ENCODE peak calls at places on chromosomes 16 and 17, in four cellular contexts. One of them, this sample, is unnamed.

GRCh38 chr17:7885357-7886226 is 3.0 kb upstream of the CHD3 start:
- DNase-seq in A549: peak
- DNase-seq in K562: peak
- DNase-seq in GM12878: no peak
- DNase-seq in this sample: peak

GRCh38 chr17:3695723-3696411 is at the start of gene P2RX5:
- DNase-seq in A549: no peak
- DNase-seq in K562: peak
- DNase-seq in GM12878: no peak
- DNase-seq in this sample: no peak

GRCh38 chr17:35842239-35842638 is 26.5 kb downstream of the HEATR9 start:
- DNase-seq in A549: no peak
- DNase-seq in K562: no peak
- DNase-seq in GM12878: no peak
- DNase-seq in this sample: no peak

GRCh38 chr17:51613255-51613654 is 352.9 kb downstream of the UTP18 start:
- DNase-seq in A549: no peak
- DNase-seq in K562: no peak
- DNase-seq in GM12878: no peak
- DNase-seq in this sample: no peak

GRCh38 chr17:63567229-63567628 is 17.0 kb downstream of the DCAF7 start:
- DNase-seq in A549: no peak
- DNase-seq in K562: no peak
- DNase-seq in GM12878: no peak
- DNase-seq in this sample: no peak

GRCh38 chr16:85444879-85445778 is 168.0 kb upstream of the GSE1 start:
- DNase-seq in A549: no peak
- DNase-seq in K562: peak
- DNase-seq in GM12878: no peak
- DNase-seq in this sample: no peak

GRCh38 chr16:67415872-67416793 is at the start of gene ZDHHC1:
- DNase-seq in A549: peak
- DNase-seq in K562: peak
- DNase-seq in GM12878: no peak
- DNase-seq in this sample: peak

GRCh38 chr17:43779145-43780125 is 658 bp upstream of the DUSP3 start:
- DNase-seq in A549: peak
- DNase-seq in K562: no peak
- DNase-seq in GM12878: no peak
- DNase-seq in this sample: peak

GRCh38 chr17:31627960-31628359 is 231.1 kb downstream of the COPRS start:
- DNase-seq in A549: no peak
- DNase-seq in K562: no peak
- DNase-seq in GM12878: no peak
- DNase-seq in this sample: peak

GRCh38 chr16:84062734-84063640 is 20.4 kb upstream of the SLC38A8 start:
- DNase-seq in A549: peak
- DNase-seq in K562: peak
- DNase-seq in GM12878: no peak
- DNase-seq in this sample: peak

GRCh38 chr16:22198547-22199293 is 7.4 kb upstream of the EEF2K start:
- DNase-seq in A549: peak
- DNase-seq in K562: no peak
- DNase-seq in GM12878: no peak
- DNase-seq in this sample: peak

GRCh38 chr17:35775039-35775438 is 14.4 kb downstream of the C17orf50 start:
- DNase-seq in A549: no peak
- DNase-seq in K562: no peak
- DNase-seq in GM12878: no peak
- DNase-seq in this sample: no peak

GRCh38 chr17:38711792-38712571 is 6.9 kb downstream of the MLLT6 start:
- DNase-seq in A549: no peak
- DNase-seq in K562: no peak
- DNase-seq in GM12878: no peak
- DNase-seq in this sample: no peak

GRCh38 chr16:89316701-89317100 is 99.2 kb downstream of the ZNF778 start:
- DNase-seq in A549: no peak
- DNase-seq in K562: no peak
- DNase-seq in GM12878: no peak
- DNase-seq in this sample: no peak

GRCh38 chr17:82440991-82441627 is 9.4 kb downstream of the CYBC1 start:
- DNase-seq in A549: no peak
- DNase-seq in K562: no peak
- DNase-seq in GM12878: no peak
- DNase-seq in this sample: no peak

GRCh38 chr16:82995927-82996441 is 369.2 kb downstream of the CDH13 start:
- DNase-seq in A549: no peak
- DNase-seq in K562: no peak
- DNase-seq in GM12878: no peak
- DNase-seq in this sample: peak

GRCh38 chr17:14741516-14741915 is 440.6 kb downstream of the HS3ST3B1 start:
- DNase-seq in A549: peak
- DNase-seq in K562: no peak
- DNase-seq in GM12878: no peak
- DNase-seq in this sample: peak

GRCh38 chr16:56269824-56270684 is 78.8 kb downstream of the GNAO1 start:
- DNase-seq in A549: peak
- DNase-seq in K562: no peak
- DNase-seq in GM12878: no peak
- DNase-seq in this sample: peak

GRCh38 chr17:68674271-68674925 is 73.2 kb upstream of the FAM20A start:
- DNase-seq in A549: no peak
- DNase-seq in K562: no peak
- DNase-seq in GM12878: no peak
- DNase-seq in this sample: no peak

GRCh38 chr17:58470356-58470755 is 17.9 kb downstream of the HSF5 start:
- DNase-seq in A549: no peak
- DNase-seq in K562: no peak
- DNase-seq in GM12878: no peak
- DNase-seq in this sample: no peak

GRCh38 chr16:16021020-16021419 is 71.6 kb downstream of the ABCC1 start:
- DNase-seq in A549: no peak
- DNase-seq in K562: no peak
- DNase-seq in GM12878: no peak
- DNase-seq in this sample: no peak

GRCh38 chr17:57273471-57273870 is 17.1 kb downstream of the MSI2 start:
- DNase-seq in A549: no peak
- DNase-seq in K562: no peak
- DNase-seq in GM12878: no peak
- DNase-seq in this sample: no peak

GRCh38 chr17:57270801-57271245 is 14.5 kb downstream of the MSI2 start:
- DNase-seq in A549: no peak
- DNase-seq in K562: no peak
- DNase-seq in GM12878: no peak
- DNase-seq in this sample: no peak

GRCh38 chr17:57274162-57274561 is 17.8 kb downstream of the MSI2 start:
- DNase-seq in A549: no peak
- DNase-seq in K562: no peak
- DNase-seq in GM12878: no peak
- DNase-seq in this sample: no peak

GRCh38 chr17:57269598-57270255 is 13.4 kb downstream of the MSI2 start:
- DNase-seq in A549: no peak
- DNase-seq in K562: no peak
- DNase-seq in GM12878: no peak
- DNase-seq in this sample: no peak

DNA sequence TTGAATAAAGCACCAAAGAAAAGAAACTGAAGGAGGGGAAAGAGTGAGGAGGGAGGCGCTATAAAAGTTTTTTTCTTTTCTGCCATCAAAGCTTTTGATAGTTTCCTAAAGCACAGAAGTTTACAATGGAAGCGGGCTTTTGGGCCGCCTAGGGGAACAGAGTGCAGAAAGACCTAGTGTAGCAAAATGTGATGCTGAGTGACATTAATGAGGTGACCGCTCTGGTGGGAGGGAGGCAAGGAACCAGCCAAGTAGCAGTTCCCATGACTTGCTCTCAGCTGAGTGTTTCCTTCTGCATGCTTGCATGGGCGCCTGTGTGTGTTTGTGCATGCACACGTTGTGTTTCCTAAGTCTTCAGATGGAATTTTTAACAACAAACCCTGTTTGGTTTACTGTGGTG is 15.5 kb downstream of the MSI2 start:
- DNase-seq in A549: no peak
- DNase-seq in K562: no peak
- DNase-seq in GM12878: no peak
- DNase-seq in this sample: no peak
- TF ChIP-seq CTCF in A549: no peak
- TF ChIP-seq CTCF in K562: no peak
- TF ChIP-seq CTCF in GM12878: no peak
- TF ChIP-seq CTCF in this sample: no peak

GRCh38 chr16:88200896-88201185 is 181.9 kb upstream of the ZNF469 start:
- DNase-seq in A549: no peak
- DNase-seq in K562: no peak
- DNase-seq in GM12878: no peak
- DNase-seq in this sample: no peak

GRCh38 chr16:88196471-88197400 is 186.0 kb upstream of the ZNF469 start:
- DNase-seq in A549: no peak
- DNase-seq in K562: no peak
- DNase-seq in GM12878: no peak
- DNase-seq in this sample: no peak

GRCh38 chr16:88195911-88196465 is 186.8 kb upstream of the ZNF469 start:
- DNase-seq in A549: no peak
- DNase-seq in K562: no peak
- DNase-seq in GM12878: no peak
- DNase-seq in this sample: no peak

GRCh38 chr16:88195021-88195581 is 187.7 kb upstream of the ZNF469 start:
- DNase-seq in A549: no peak
- DNase-seq in K562: no peak
- DNase-seq in GM12878: no peak
- DNase-seq in this sample: peak

DNA sequence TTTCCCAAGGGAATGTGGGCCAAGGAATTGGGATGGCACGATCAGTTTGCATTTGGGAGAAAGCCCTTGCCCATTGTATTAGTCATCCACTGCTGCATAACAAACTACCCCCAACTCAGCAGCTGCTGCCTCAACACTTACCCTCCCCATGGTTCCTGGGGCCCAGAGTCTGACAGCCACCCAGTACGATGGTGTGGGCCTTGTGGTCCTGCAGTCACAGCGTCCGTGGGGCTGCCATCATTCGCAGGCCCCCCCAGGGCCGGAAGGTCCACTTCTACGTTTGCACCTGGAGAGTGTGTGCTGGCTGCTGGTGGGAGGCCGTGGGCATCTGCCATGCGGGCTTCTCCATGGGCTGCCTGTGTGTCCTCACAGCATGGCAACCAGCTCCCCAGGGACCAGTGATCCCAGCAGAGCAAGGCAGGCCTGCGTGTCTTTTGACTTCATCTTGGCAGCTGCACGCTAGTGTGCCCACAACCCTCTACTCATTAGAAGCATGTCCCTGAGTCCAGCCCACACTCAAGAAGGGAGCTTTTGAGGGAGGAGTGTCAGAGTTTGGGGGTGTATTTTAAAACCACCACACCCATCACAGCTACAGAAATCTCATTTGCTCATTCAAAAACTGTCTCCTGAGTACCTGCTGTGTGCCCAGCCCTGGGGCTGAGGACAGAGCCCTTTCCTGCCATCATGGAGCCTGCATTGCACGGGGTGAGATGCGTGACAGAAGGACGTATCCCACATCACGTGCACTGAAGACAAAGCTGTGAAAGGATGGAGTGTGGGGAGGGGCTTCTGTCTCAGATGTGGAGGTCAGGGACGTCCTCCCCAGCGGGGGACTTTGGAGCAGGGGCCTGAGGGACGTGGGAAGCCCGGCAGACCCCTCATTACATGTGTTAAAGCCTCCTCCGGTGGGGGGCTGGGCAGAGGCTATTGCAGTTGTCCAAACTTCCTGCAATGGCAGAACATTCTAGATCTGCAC is 185.0 kb upstream of the ZNF469 start:
- DNase-seq in A549: no peak
- DNase-seq in K562: no peak
- DNase-seq in GM12878: no peak
- DNase-seq in this sample: peak
- TF ChIP-seq RCOR1 in A549: no peak
- TF ChIP-seq RCOR1 in K562: no peak
- TF ChIP-seq RCOR1 in GM12878: no peak
- TF ChIP-seq RCOR1 in this sample: no peak

DNA sequence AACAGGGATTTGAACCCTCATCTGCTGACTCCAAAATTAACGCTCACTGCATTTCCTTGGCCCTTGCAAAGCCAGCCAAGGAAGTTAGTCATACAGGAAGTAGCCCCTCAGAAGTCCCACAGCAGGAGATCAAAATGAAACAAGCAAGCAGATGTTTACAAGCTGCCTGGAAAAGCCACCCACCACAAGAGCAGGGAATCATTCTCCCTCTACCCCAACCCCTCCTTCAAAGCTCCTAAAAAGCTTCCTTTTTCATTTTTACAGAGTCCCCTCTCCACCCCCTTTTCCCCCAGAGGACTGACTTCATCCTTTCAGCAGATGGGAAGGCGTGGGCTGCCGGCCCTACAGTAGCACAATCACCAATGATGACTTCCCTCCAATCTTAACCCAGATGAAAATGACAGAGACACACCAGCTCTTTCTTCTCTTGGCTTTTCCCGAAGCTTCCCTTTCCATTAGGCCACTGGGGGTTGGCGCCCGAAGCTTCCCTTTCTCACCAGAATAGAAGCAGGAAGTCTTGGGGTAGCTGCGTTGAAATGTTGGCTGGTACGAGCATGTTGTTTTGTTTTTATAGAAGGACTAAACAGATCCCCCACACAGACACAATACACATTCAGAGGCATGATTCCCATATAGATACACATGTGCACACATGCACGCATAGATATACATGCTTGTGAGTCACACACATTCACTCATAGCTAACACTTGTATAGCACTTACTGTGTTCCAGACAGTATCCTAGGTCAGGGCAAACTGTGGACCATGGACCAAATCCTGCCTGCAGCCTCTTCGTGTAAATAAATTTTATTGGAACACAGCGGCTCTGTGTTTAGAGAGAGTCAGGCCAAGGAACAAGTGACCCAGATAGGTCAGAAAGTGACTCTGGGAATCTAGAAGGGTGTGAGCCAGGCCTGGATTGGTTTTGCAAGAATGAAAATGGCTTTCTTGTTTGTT is 17.4 kb downstream of the ITPRIPL2 start:
- DNase-seq in A549: peak
- DNase-seq in K562: no peak
- DNase-seq in GM12878: no peak
- DNase-seq in this sample: peak
- TF ChIP-seq ELK1 in A549: no peak
- TF ChIP-seq ELK1 in K562: no peak
- TF ChIP-seq ELK1 in GM12878: no peak
- TF ChIP-seq ELK1 in this sample: no peak

GRCh38 chr17:78450696-78451344 is 72.4 kb downstream of the PGS1 start:
- DNase-seq in A549: no peak
- DNase-seq in K562: no peak
- DNase-seq in GM12878: no peak
- DNase-seq in this sample: no peak

GRCh38 chr17:78449983-78450382 is 71.5 kb downstream of the PGS1 start:
- DNase-seq in A549: no peak
- DNase-seq in K562: no peak
- DNase-seq in GM12878: no peak
- DNase-seq in this sample: no peak

GRCh38 chr17:78444392-78444791 is 65.9 kb downstream of the PGS1 start:
- DNase-seq in A549: no peak
- DNase-seq in K562: peak
- DNase-seq in GM12878: no peak
- DNase-seq in this sample: no peak

GRCh38 chr17:78446833-78447232 is 68.4 kb downstream of the PGS1 start:
- DNase-seq in A549: no peak
- DNase-seq in K562: no peak
- DNase-seq in GM12878: no peak
- DNase-seq in this sample: no peak

GRCh38 chr17:78448356-78448993 is 70.0 kb downstream of the PGS1 start:
- DNase-seq in A549: no peak
- DNase-seq in K562: no peak
- DNase-seq in GM12878: no peak
- DNase-seq in this sample: no peak
- TF ChIP-seq CTCF in A549: no peak
- TF ChIP-seq CTCF in K562: peak
- TF ChIP-seq CTCF in GM12878: peak
- TF ChIP-seq CTCF in this sample: no peak